ENCODE peak calls at places on chromosomes 2 and 18, in seven cellular contexts. B is fibroblast of lung, W is A549, R is astrocyte of the spinal cord, O is body of pancreas, K is transverse colon, F is tibial nerve. S is an unnamed sample.

GRCh38 chr18:21914739-21915319 is 174.2 kb downstream of the MIB1 start:
- DNase-seq in K (peak), W (peak), R (peak), O (peak), F (no peak), B (peak), S (peak)

GRCh38 chr2:215571693-215572092 is 135.8 kb upstream of the FN1 start:
- DNase-seq in O (no peak), W (no peak), R (no peak), K (no peak), F (no peak), B (no peak), S (peak)

GRCh38 chr2:226514895-226515294 is 284.7 kb downstream of the IRS1 start:
- DNase-seq in R (peak), K (no peak), B (peak), F (no peak), O (no peak), W (peak), S (peak)

GRCh38 chr2:205834776-205835175 is 152.5 kb downstream of the NRP2 start:
- DNase-seq in F (no peak), B (no peak), O (no peak), K (no peak), R (no peak), W (no peak), S (peak)

GRCh38 chr2:18825856-18826255 is 236.5 kb upstream of the NT5C1B start:
- DNase-seq in W (no peak), O (no peak), F (no peak), R (no peak), B (no peak), K (no peak), S (no peak)

GRCh38 chr2:228181098-228182019 is at the start of gene SPHKAP:
- DNase-seq in B (peak), R (no peak), W (peak), O (no peak), K (no peak), F (no peak), S (no peak)

GRCh38 chr2:241217320-241218031 is 29.0 kb downstream of the ANO7 start:
- DNase-seq in R (peak), F (peak), B (peak), W (peak), K (peak), O (peak), S (peak)

GRCh38 chr2:71945133-71945959 is 202.3 kb downstream of the CYP26B1 start:
- DNase-seq in W (no peak), K (no peak), B (no peak), R (no peak), O (no peak), F (no peak), S (no peak)

GRCh38 chr2:193518061-193518817 is 1323.5 kb upstream of the TMEFF2 start:
- DNase-seq in R (peak), O (no peak), W (peak), B (peak), K (no peak), F (no peak), S (peak)

GRCh38 chr2:127067620-127068350 is 39.2 kb downstream of the BIN1 start:
- DNase-seq in B (peak), O (peak), F (peak), W (peak), R (peak), K (peak), S (peak)

GRCh38 chr18:29157905-29158304 is 981.0 kb upstream of the CDH2 start:
- DNase-seq in W (no peak), R (peak), K (no peak), O (no peak), B (no peak), F (no peak), S (no peak)

GRCh38 chr18:45958027-45958426 is 9.1 kb downstream of the EPG5 start:
- DNase-seq in W (no peak), K (no peak), F (no peak), O (no peak), R (no peak), B (no peak), S (no peak)

GRCh38 chr2:189382668-189383067 is 58.6 kb upstream of the WDR75 start:
- DNase-seq in F (no peak), W (no peak), K (no peak), O (no peak), R (no peak), B (no peak), S (no peak)

GRCh38 chr18:9380101-9380500 is 45.5 kb downstream of the TWSG1 start:
- DNase-seq in K (no peak), O (no peak), B (peak), R (no peak), W (no peak), F (no peak), S (peak)

GRCh38 chr18:12786669-12787068 is 83.8 kb downstream of the PSMG2 start:
- DNase-seq in K (no peak), W (no peak), O (no peak), B (no peak), F (no peak), R (no peak), S (no peak)

GRCh38 chr2:78778756-78779510 is 246.6 kb upstream of the REG3G start:
- DNase-seq in O (no peak), R (no peak), W (no peak), K (no peak), F (no peak), B (no peak), S (no peak)

DNA sequence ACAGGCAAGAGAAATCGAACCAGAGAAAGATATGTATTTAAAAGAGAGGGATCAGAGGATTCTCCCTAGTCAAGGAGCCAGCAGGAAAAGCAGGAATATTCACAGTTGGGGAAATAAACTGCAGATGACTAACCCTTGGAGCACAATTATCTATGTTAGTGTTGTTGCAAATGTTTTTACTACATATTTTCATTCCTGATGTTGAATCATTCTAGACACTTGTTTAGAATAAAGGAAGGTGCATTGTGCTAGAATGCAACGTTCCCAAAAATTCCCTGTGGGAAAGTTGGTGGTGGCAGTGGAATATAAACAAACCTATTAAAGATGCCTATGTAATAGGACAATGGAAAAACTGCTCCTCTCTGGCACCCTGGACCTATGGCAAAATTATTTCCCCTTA is 63.3 kb downstream of the DTNA start:
- DNase-seq in F (no peak), K (no peak), O (no peak), R (no peak), W (no peak), B (no peak), S (no peak)
- H3K4me3 ChIP-seq in F (no peak), K (no peak), O (no peak), R (no peak), W (no peak), B (no peak), S (no peak)

GRCh38 chr2:202757339-202757738 is 114.2 kb downstream of the ICA1L start:
- DNase-seq in R (no peak), F (no peak), O (no peak), W (no peak), K (no peak), B (no peak), S (no peak)
- TF ChIP-seq CTCF in R (no peak), F (no peak), O (no peak), W (no peak), K (no peak), B (no peak), S (no peak)

GRCh38 chr2:160402498-160402897 is 91.1 kb downstream of the RBMS1 start:
- DNase-seq in R (no peak), W (no peak), F (no peak), O (no peak), K (no peak), B (no peak), S (no peak)

GRCh38 chr2:160402997-160403979 is 90.3 kb downstream of the RBMS1 start:
- DNase-seq in F (no peak), W (peak), R (no peak), B (peak), K (no peak), O (no peak), S (no peak)

GRCh38 chr2:160397530-160397865 is 96.1 kb downstream of the RBMS1 start:
- DNase-seq in W (peak), R (no peak), O (no peak), F (no peak), B (no peak), K (no peak), S (no peak)

GRCh38 chr2:160401895-160402294 is 91.7 kb downstream of the RBMS1 start:
- DNase-seq in R (no peak), K (no peak), W (no peak), F (no peak), B (no peak), O (no peak), S (no peak)

DNA sequence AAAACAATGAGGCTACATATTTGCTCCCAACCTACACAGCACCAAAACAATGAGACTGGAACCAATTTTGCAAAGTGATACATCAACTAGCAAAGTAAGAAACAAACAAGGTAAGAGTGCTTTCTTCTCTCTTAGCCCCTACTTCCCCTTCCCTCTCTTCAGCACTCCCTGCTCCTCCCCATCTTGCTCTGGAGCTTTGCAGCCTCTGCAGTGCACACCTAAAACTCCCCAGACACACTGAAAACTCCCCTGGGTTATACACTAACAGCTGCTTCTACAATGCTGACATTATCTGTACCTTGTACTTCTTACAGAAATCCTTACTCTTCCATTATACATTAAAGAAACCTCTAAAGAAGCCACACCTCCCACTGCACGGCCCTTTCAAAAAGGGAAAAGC is 93.7 kb downstream of the RBMS1 start:
- DNase-seq in W (no peak), K (no peak), F (no peak), O (no peak), R (no peak), B (no peak), S (no peak)
- H3K4me3 ChIP-seq in W (peak), K (no peak), F (no peak), O (no peak), R (no peak), B (no peak), S (no peak)

DNA sequence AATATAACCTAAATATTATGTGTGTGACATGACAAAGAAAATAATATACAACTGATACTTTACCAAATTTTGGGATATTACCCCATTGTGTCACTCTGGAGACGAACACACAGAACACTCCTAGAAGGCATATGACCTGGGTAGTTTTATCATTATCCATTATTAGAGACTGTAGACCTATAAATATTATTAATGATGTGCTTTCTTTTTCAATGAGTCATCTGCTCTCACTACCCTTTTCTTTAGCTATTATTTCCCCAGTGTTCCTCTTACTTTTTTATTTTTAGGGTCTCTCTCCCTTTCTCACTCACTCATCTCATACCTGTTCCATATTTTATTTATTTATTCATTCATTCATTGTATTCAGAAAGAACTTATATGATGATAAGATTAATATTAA is 143.3 kb upstream of the ITGA4 start:
- DNase-seq in W (no peak), B (no peak), R (no peak), O (no peak), K (no peak), F (no peak), S (no peak)
- TF ChIP-seq CTCF in W (no peak), B (no peak), R (no peak), O (no peak), K (no peak), F (no peak), S (no peak)

GRCh38 chr2:186551323-186552050 is 38.4 kb upstream of the ITGAV start:
- DNase-seq in O (no peak), K (no peak), R (peak), F (no peak), W (no peak), B (no peak), S (peak)
- H3K4me3 ChIP-seq in O (no peak), K (no peak), R (no peak), F (no peak), W (no peak), B (no peak), S (no peak)

DNA sequence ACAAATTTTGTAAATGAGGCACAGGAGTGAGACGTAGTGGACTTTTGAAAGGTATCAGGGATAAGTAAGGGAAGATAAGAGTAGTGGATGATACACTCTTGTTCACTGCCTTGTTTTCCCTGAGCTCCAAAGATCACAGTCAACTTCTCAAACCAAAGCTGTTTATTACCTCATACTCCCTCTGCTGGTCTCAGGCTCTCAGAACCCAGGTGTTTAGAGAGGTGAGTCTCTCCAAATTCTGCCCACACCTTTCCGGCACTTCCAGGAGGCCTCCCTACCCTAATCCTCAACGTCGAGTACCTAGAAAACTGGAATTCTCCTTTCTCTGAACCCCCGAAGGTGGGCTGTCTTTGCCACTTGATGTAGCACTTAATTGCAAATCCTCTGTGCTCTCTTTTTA is 621.1 kb downstream of the BCL11A start:
- DNase-seq in R (no peak), W (no peak), B (no peak), O (no peak), F (no peak), K (no peak), S (no peak)
- TF ChIP-seq CTCF in R (no peak), W (no peak), B (no peak), O (no peak), F (no peak), K (no peak), S (no peak)

GRCh38 chr2:69831354-69831905 is 2.0 kb downstream of the GMCL1 start:
- DNase-seq in F (no peak), K (no peak), R (peak), B (no peak), W (no peak), O (no peak), S (peak)
- H3K4me3 ChIP-seq in F (no peak), K (no peak), R (no peak), B (no peak), W (no peak), O (no peak), S (no peak)

GRCh38 chr2:109457366-109457765 is 156.4 kb downstream of the SEPTIN10 start:
- DNase-seq in W (no peak), R (no peak), B (no peak), O (no peak), F (no peak), K (no peak), S (no peak)

GRCh38 chr2:109459485-109459884 is 154.3 kb downstream of the SEPTIN10 start:
- DNase-seq in B (no peak), F (no peak), W (no peak), O (no peak), K (no peak), R (peak), S (no peak)

GRCh38 chr2:109458512-109458911 is 155.3 kb downstream of the SEPTIN10 start:
- DNase-seq in F (no peak), R (no peak), K (no peak), B (no peak), O (no peak), W (no peak), S (no peak)

GRCh38 chr2:109456776-109457175 is 157.0 kb downstream of the SEPTIN10 start:
- DNase-seq in B (no peak), O (no peak), K (no peak), W (no peak), F (no peak), R (no peak), S (no peak)

GRCh38 chr2:109457811-109458210 is 156.0 kb downstream of the SEPTIN10 start:
- DNase-seq in K (no peak), F (no peak), R (peak), W (no peak), B (no peak), O (no peak), S (peak)
- TF ChIP-seq CTCF in K (no peak), F (no peak), R (peak), W (no peak), B (peak), O (no peak), S (peak)

GRCh38 chr2:207163053-207163814 is 2.5 kb downstream of the KLF7 start:
- DNase-seq in B (peak), W (peak), R (peak), K (peak), F (no peak), O (peak), S (peak)
- H3K4me3 ChIP-seq in B (peak), W (peak), R (peak), K (no peak), F (peak), O (no peak), S (peak)

GRCh38 chr2:42810971-42811865 is 18.8 kb upstream of the HAAO start:
- DNase-seq in F (peak), O (peak), W (no peak), B (peak), K (peak), R (peak), S (peak)

GRCh38 chr2:42815725-42816124 is 23.3 kb upstream of the HAAO start:
- DNase-seq in K (no peak), R (no peak), O (no peak), W (no peak), B (no peak), F (no peak), S (no peak)

GRCh38 chr2:42813773-42814172 is 21.4 kb upstream of the HAAO start:
- DNase-seq in K (no peak), W (no peak), B (no peak), R (no peak), F (no peak), O (no peak), S (no peak)

GRCh38 chr2:42810126-42810970 is 18.0 kb upstream of the HAAO start:
- DNase-seq in W (peak), F (peak), O (peak), K (peak), R (peak), B (peak), S (peak)

DNA sequence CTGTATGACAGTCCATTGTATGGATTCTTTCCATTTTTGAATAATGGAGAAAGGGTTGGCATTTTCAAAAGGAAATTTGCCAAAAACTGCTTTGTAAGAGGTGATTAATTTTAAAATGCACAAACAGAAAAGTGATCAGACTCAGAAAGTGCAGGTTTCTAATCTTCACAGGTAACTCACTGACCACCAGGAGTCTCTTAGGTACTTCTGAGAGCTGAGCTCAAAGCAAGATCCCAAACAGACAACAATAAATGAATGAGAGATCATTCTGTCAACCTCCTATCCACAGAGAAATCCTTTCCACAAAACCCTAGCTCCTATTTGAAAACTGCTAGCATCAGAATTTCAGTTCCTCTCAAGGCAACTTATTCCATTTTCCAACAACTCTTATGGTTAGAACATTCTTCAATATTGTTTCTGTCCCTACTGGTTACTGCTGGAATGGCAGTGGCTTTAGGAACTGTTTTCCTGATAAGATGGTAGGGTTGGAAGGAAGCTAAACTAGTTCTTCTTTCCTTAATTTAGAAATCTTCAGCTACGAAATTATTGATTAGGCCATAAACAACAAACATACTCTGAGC is 20.6 kb upstream of the HAAO start:
- DNase-seq in F (no peak), R (peak), K (no peak), B (peak), W (peak), O (no peak), S (peak)
- TF ChIP-seq CTCF in F (peak), R (peak), K (peak), B (peak), W (peak), O (peak), S (peak)

S was measured in choroid plexus epithelial cell.